ENCODE peak calls at places on chromosomes 2 and 18, in eight cellular contexts. I is AG04450, F is stomach, E is colonic mucosa, N is dorsolateral prefrontal cortex, H is endodermal cell, T is lower lobe of right lung, L is cardiac muscle cell. Y is an unnamed sample.

GRCh38 chr2:33222309-33222708 is 254.1 kb upstream of the RASGRP3 start:
- DNase-seq in N (no peak), L (no peak), F (no peak), T (no peak), H (no peak), I (no peak), E (no peak), Y (peak)

GRCh38 chr2:208064220-208064951 is 39.1 kb upstream of the PLEKHM3 start:
- DNase-seq in N (no peak), T (no peak), F (no peak), I (peak), L (peak), H (no peak), E (no peak), Y (no peak)

GRCh38 chr2:10352361-10352760 is 49.7 kb downstream of the HPCAL1 start:
- DNase-seq in H (no peak), E (no peak), N (no peak), T (no peak), I (no peak), L (no peak), F (no peak), Y (no peak)

GRCh38 chr2:17803492-17803891 is 12.8 kb upstream of the MSGN1 start:
- DNase-seq in F (no peak), N (no peak), E (no peak), H (no peak), T (no peak), I (no peak), L (no peak), Y (no peak)

GRCh38 chr2:37857485-37858196 is 67.4 kb upstream of the RMDN2 start:
- DNase-seq in I (no peak), F (no peak), E (no peak), L (no peak), H (no peak), T (no peak), N (no peak), Y (no peak)

GRCh38 chr2:12750166-12750905 is 33.6 kb downstream of the TRIB2 start:
- DNase-seq in F (no peak), L (no peak), T (no peak), E (no peak), N (no peak), H (no peak), I (no peak), Y (no peak)

GRCh38 chr18:3248670-3249359 is 1.2 kb downstream of the MYL12A start:
- DNase-seq in H (no peak), L (peak), I (no peak), E (peak), T (no peak), N (no peak), F (no peak), Y (no peak)

GRCh38 chr2:207258191-207258991 is 92.6 kb upstream of the KLF7 start:
- DNase-seq in F (peak), H (peak), I (peak), N (peak), E (peak), L (peak), T (peak), Y (peak)

GRCh38 chr2:140586379-140586778 is 1544.4 kb downstream of the LRP1B start:
- DNase-seq in T (no peak), E (peak), L (peak), I (no peak), F (no peak), H (peak), N (no peak), Y (no peak)

GRCh38 chr18:58714259-58714658 is 43.0 kb downstream of the MALT1 start:
- DNase-seq in I (no peak), H (no peak), E (no peak), L (no peak), F (no peak), N (no peak), T (no peak), Y (no peak)

GRCh38 chr2:171034315-171034714 is 105.3 kb downstream of the GORASP2 start:
- DNase-seq in F (no peak), E (no peak), H (no peak), N (no peak), L (no peak), T (no peak), I (no peak), Y (no peak)

GRCh38 chr2:11681722-11682589 is 12.0 kb upstream of the NTSR2 start:
- DNase-seq in F (peak), E (peak), N (peak), T (no peak), L (peak), H (peak), I (no peak), Y (no peak)

GRCh38 chr2:238457927-238458324 is 31.2 kb downstream of the ASB1 start:
- DNase-seq in T (no peak), I (no peak), L (no peak), E (no peak), F (no peak), H (no peak), N (no peak), Y (no peak)

GRCh38 chr2:75406138-75406537 is 154.6 kb downstream of the EVA1A start:
- DNase-seq in T (no peak), F (no peak), L (no peak), H (no peak), I (no peak), E (no peak), N (no peak), Y (no peak)

GRCh38 chr18:62596145-62597005 is 73.5 kb downstream of the ZCCHC2 start:
- DNase-seq in E (no peak), N (no peak), T (no peak), F (no peak), L (peak), H (peak), I (no peak), Y (no peak)
- H3K4me3 ChIP-seq in E (peak), N (peak), T (peak), F (peak), L (peak), H (peak), I (peak), Y (peak)

GRCh38 chr2:96315400-96316071 is 9.6 kb upstream of the ITPRIPL1 start:
- DNase-seq in I (no peak), F (no peak), N (no peak), T (no peak), H (no peak), E (no peak), L (peak), Y (no peak)
- H3K27ac ChIP-seq in I (peak), F (peak), N (no peak), T (no peak), H (peak), E (no peak), L (no peak), Y (no peak)

DNA sequence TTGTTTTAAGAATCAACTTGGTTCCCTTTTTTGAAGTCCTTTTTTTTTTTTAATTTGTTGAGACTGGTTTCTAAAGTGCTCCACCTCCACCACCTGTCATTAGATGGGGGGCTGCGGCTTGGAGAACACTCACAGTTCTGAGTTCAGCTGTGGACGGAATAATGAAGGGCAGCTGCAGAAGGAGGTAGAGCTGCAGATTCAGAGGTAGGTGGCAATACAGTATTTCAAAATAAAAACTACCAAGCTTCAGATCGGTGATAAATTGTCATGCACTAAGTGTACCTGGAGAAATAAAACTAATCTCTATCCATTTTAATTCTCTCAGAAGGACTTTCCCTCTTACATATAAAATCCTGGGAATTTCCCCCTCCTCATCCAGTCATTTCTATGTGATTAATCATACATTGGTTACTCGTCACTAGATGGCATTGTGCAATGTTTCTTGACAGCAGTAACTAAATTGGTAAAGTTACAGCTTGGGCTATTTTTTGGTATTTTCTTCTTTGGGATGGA is 81.1 kb upstream of the SLC39A10 start:
- DNase-seq in E (no peak), L (peak), T (no peak), F (no peak), N (no peak), I (no peak), H (no peak), Y (no peak)
- TF ChIP-seq CTCF in E (no peak), L (no peak), T (no peak), F (no peak), N (peak), I (no peak), H (peak), Y (peak)

DNA sequence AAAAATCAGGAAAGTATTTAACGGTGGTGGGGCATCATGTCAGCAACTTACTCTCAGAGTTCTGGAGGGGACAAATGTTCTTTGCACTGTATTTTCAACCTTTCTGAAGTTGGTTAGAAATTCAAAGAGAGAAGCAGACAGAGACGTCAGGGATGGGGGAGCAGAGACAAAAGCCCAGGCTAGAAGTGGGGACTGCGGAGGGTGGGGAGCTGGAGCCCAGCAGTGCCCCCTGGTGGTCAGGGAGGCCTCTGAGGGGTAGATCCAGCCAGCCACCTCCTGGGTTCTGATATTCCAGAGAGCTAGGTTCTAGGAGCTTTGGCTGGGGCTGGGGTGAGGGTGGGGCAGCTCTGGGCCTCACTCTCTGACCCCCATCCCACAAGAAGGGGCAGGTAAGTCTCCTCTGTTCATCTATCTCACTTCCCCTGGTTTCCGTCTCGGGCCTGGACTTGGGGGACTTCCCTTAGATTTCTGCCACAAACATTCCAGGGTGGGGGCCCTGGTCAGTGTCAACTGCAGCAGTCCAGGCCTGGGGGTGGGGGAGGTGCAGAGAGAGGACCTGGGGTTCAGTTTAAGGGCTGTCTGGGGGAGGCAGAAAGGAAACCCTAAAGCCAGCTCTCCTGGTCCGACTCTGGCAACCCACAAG is 8.9 kb downstream of the TNS1 start:
- DNase-seq in T (peak), N (no peak), L (peak), E (peak), F (peak), I (no peak), H (peak), Y (no peak)
- H3K4me3 ChIP-seq in T (no peak), N (no peak), L (no peak), E (no peak), F (no peak), I (no peak), H (no peak), Y (no peak)

DNA sequence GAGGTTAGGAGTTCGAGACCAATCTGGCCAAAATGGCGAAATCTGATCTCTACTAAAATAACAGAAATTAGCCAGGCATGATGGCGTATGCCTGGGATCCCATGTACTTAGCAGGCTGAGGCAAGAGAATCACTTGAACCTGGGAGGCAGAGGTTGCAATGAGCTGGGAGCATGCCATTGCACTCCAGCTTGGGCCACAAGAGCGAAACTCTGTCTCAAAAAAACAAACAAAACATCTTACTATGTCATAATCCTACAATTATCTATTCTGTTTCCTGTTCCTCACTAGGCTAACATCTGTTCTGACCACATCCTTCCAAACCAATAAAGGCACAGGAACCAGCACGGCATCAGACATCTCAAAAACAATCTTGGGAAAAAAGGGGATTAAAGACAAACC is 361.8 kb upstream of the UBE2E3 start:
- DNase-seq in L (peak), N (no peak), H (no peak), F (no peak), E (no peak), T (no peak), I (no peak), Y (no peak)
- H3K27ac ChIP-seq in L (no peak), N (no peak), H (no peak), F (no peak), E (no peak), T (no peak), I (no peak), Y (no peak)

GRCh38 chr18:27423581-27423980 is 238.5 kb upstream of the CHST9 start:
- DNase-seq in I (no peak), H (no peak), E (no peak), T (no peak), N (no peak), F (no peak), L (no peak), Y (no peak)

GRCh38 chr18:27430595-27430994 is 245.5 kb upstream of the CHST9 start:
- DNase-seq in T (no peak), H (no peak), I (no peak), L (no peak), F (no peak), N (no peak), E (no peak), Y (no peak)

GRCh38 chr18:27428716-27429475 is 243.8 kb upstream of the CHST9 start:
- DNase-seq in E (no peak), L (no peak), T (no peak), I (no peak), N (no peak), H (no peak), F (no peak), Y (no peak)

DNA sequence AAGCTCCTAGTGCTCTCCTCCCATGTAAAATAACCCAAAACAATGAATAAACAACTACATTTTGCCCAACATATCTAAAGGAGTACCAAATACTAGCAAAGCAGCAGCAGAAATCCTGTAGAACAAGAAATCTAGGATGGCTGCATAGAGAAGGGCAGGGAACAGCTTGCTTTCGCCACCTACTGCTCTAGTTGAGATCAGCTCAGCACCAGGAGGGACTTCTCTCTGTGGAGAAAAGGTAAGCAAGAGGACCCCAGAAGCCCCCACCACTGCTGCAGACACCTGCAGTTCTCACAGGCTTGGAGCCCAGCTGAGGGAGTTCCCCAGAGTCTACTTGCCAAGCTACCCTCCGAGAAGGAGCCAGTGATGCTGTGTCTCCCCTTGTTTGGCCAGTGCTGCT is 243.0 kb upstream of the CHST9 start:
- DNase-seq in T (no peak), I (no peak), L (no peak), N (no peak), F (no peak), H (peak), E (no peak), Y (no peak)
- TF ChIP-seq CTCF in T (no peak), I (no peak), L (no peak), N (no peak), F (no peak), H (peak), E (no peak), Y (no peak)

GRCh38 chr2:224400886-224401632 is 848 bp downstream of the FAM124B start:
- DNase-seq in I (no peak), T (no peak), L (no peak), N (no peak), H (no peak), E (no peak), F (no peak), Y (no peak)
- H3K4me3 ChIP-seq in I (no peak), T (peak), L (no peak), N (peak), H (no peak), E (peak), F (peak), Y (no peak)

DNA sequence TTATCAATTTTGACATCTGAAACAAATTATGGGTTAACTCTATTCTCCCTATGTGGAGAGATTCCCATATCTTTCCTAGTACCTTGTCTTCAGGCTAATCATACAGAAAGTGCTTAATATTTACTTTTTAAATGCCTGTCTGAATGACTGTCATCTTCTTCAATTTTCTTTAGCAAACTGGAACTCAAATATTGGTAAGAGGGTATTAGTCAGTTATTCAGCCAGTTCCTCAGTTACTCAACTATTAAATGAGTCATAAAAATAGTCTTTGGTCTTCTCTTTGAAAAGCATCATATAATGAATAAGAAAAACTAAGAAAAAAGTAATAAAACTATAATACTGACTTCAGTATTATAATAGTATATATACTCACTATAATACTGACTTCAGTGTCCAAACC is 1037.9 kb upstream of the PIK3C3 start:
- DNase-seq in L (no peak), F (no peak), I (no peak), E (no peak), T (no peak), N (no peak), H (no peak), Y (no peak)
- H3K27ac ChIP-seq in L (no peak), F (no peak), I (no peak), E (no peak), T (no peak), N (no peak), H (no peak), Y (peak)

DNA sequence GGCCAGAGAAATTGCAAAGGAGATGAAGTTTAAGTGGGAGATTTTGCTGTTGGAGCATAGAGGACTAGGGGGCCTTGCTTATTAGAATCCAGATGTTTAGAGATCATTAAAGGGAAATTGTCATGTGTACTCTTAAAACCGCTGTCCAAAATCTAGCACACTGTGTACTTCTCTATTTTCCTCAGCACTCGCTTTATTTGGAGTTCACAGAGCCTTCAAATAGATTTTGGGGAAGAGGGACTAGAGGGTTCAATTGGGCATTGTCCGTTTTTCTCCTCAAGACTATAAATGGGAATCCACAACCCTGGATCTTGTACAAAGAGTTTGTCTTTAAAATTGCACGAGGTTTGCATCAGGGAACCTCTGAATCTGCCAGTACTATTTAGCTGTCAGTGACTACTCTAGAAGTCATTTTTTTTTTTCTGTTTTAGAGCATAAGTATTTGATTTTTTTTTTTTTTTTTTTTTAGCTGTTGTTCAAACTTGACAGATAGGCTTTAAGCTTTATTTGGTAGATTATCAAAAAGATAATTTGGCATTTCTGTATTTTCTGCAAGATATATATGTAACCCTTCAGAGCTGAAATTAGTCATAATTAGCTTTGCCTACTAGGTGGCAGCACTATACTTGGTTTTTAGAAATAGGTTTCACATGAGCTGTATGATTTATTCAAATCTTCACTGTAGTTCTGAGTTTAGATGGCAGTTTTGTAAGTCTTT is 14.2 kb downstream of the PMS1 start:
- DNase-seq in N (no peak), T (no peak), E (no peak), I (no peak), L (peak), H (no peak), F (no peak), Y (no peak)
- TF ChIP-seq CTCF in N (peak), T (peak), E (no peak), I (peak), L (peak), H (peak), F (no peak), Y (peak)

GRCh38 chr2:98935777-98936132 is 270 bp downstream of the CRACDL start:
- DNase-seq in F (no peak), N (no peak), E (no peak), T (no peak), H (no peak), I (no peak), L (no peak), Y (no peak)

GRCh38 chr2:98936133-98936916 is at the start of gene CRACDL:
- DNase-seq in L (peak), E (no peak), T (no peak), N (no peak), I (no peak), F (no peak), H (peak), Y (no peak)

GRCh38 chr2:98932778-98933343 is 3.2 kb downstream of the CRACDL start:
- DNase-seq in H (peak), F (no peak), E (no peak), N (no peak), L (no peak), I (no peak), T (no peak), Y (no peak)

GRCh38 chr2:98936917-98937351 is 909 bp upstream of the CRACDL start:
- DNase-seq in I (no peak), H (peak), E (no peak), N (no peak), F (no peak), L (no peak), T (no peak), Y (no peak)

DNA sequence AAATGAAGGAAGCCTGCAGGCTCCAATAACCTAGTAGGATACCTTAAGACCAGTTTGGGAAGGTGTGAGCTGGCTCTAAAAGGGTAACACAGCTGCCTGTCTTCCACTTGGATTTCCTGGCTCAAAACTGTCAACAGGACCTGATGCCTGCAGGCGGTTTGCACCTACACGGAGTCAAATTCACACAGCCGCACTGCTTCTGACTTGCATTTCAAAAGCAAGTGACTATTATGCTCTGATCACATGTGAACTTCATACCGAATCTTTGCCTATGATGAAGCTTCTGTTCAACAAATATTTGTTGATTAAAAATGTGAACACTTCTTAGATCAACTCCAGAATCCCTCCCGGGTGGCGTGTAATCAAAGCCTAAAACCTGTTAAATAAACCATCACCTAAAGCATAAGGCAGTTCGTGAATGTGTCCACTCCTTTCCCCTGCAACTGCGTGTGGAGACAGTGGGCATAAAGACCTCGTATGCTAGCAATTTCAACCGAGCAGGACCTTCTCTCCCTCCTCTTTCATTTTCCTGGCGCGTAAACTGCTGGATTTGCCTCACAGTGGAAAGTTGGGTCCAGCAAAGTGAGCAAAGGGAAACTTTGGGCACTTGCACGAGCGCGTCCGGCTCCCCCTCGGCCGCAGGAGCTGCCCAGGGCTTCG is 784 bp downstream of the CRACDL start:
- DNase-seq in T (no peak), E (no peak), L (no peak), N (no peak), H (peak), F (no peak), I (no peak), Y (no peak)
- H3K4me3 ChIP-seq in T (peak), E (peak), L (peak), N (peak), H (peak), F (peak), I (peak), Y (peak)

Y was measured in RWPE2.